ENCODE peak calls at places on chromosomes 3 and 15, in ten cellular contexts. N, X, L, I, Z, E, W, V, J and K are unnamed samples.

GRCh38 chr3:146948161-146948560 is 343.0 kb upstream of the PLSCR5 start:
- DNase-seq in N (no peak), X (no peak), L (no peak), I (no peak), Z (no peak), E (no peak), W (no peak), V (no peak), J (no peak), K (no peak)

GRCh38 chr3:197366301-197367044 is 68.1 kb upstream of the DLG1 start:
- DNase-seq in N (no peak), X (no peak), L (no peak), I (no peak), Z (no peak), E (no peak), W (no peak), V (no peak), J (no peak), K (peak)

GRCh38 chr3:195198424-195199346 is 72.3 kb downstream of the XXYLT1 start:
- DNase-seq in N (no peak), X (no peak), L (no peak), I (no peak), Z (no peak), E (no peak), W (no peak), V (no peak), J (no peak), K (no peak)

GRCh38 chr3:100157617-100158016 is 43.3 kb upstream of the FILIP1L start:
- DNase-seq in N (no peak), X (no peak), L (no peak), I (no peak), Z (no peak), E (no peak), W (no peak), V (no peak), J (no peak), K (no peak)

GRCh38 chr3:78659386-78659987 is 1108.3 kb downstream of the ROBO1 start:
- DNase-seq in N (peak), X (no peak), L (no peak), I (no peak), Z (no peak), E (no peak), W (peak), V (no peak), J (peak), K (peak)

GRCh38 chr3:106261915-106262683 is 393.3 kb upstream of the CBLB start:
- DNase-seq in N (peak), X (no peak), L (no peak), I (no peak), Z (no peak), E (no peak), W (peak), V (no peak), J (peak), K (peak)

GRCh38 chr3:52085883-52086282 is 29.5 kb upstream of the DUSP7 start:
- DNase-seq in N (no peak), X (peak), L (no peak), I (peak), Z (no peak), E (no peak), W (no peak), V (no peak), J (no peak), K (no peak)

GRCh38 chr3:62049033-62049432 is 324.3 kb downstream of the FEZF2 start:
- DNase-seq in N (peak), X (no peak), L (no peak), I (no peak), Z (no peak), E (no peak), W (no peak), V (no peak), J (peak), K (peak)

GRCh38 chr3:20546636-20547035 is 360.6 kb upstream of the SGO1 start:
- DNase-seq in N (no peak), X (no peak), L (no peak), I (no peak), Z (no peak), E (no peak), W (no peak), V (no peak), J (no peak), K (peak)

GRCh38 chr15:98025237-98025636 is 64.7 kb downstream of the ARRDC4 start:
- DNase-seq in N (peak), X (no peak), L (no peak), I (no peak), Z (no peak), E (no peak), W (no peak), V (no peak), J (peak), K (no peak)

GRCh38 chr3:147152476-147152875 is 253.9 kb downstream of the ZIC4 start:
- DNase-seq in N (no peak), X (no peak), L (no peak), I (no peak), Z (no peak), E (no peak), W (no peak), V (no peak), J (no peak), K (no peak)

GRCh38 chr3:66856555-66856954 is 141.6 kb upstream of the KBTBD8 start:
- DNase-seq in N (no peak), X (no peak), L (no peak), I (no peak), Z (no peak), E (no peak), W (no peak), V (no peak), J (no peak), K (no peak)

GRCh38 chr3:37241880-37242279 is 67.5 kb upstream of the LRRFIP2 start:
- DNase-seq in N (no peak), X (no peak), L (no peak), I (no peak), Z (no peak), E (no peak), W (no peak), V (no peak), J (no peak), K (no peak)

GRCh38 chr3:105755121-105755886 is 113.5 kb downstream of the CBLB start:
- DNase-seq in N (no peak), X (no peak), L (no peak), I (no peak), Z (no peak), E (no peak), W (no peak), V (no peak), J (no peak), K (no peak)

GRCh38 chr15:79724312-79724711 is 172.5 kb downstream of the MTHFS start:
- DNase-seq in N (peak), X (no peak), L (no peak), I (no peak), Z (no peak), E (no peak), W (peak), V (no peak), J (peak), K (peak)

GRCh38 chr3:151593923-151594322 is 133.1 kb upstream of the IGSF10 start:
- DNase-seq in N (peak), X (no peak), L (no peak), I (no peak), Z (no peak), E (no peak), W (peak), V (no peak), J (no peak), K (peak)

GRCh38 chr3:124859025-124859424 is 28.1 kb downstream of the ITGB5 start:
- DNase-seq in N (peak), X (peak), L (no peak), I (no peak), Z (no peak), E (no peak), W (peak), V (no peak), J (peak), K (peak)

GRCh38 chr3:47001731-47002489 is 22.4 kb downstream of the NBEAL2 start:
- DNase-seq in N (no peak), X (peak), L (no peak), I (no peak), Z (no peak), E (no peak), W (no peak), V (no peak), J (no peak), K (no peak)

GRCh38 chr3:10467904-10468610 is 37.3 kb downstream of the ATP2B2 start:
- DNase-seq in N (no peak), X (no peak), L (no peak), I (no peak), Z (no peak), E (no peak), W (no peak), V (no peak), J (no peak), K (no peak)

GRCh38 chr3:183284570-183284969 is 31.5 kb downstream of the B3GNT5 start:
- DNase-seq in N (no peak), X (no peak), L (no peak), I (no peak), Z (no peak), E (no peak), W (no peak), V (no peak), J (no peak), K (no peak)

GRCh38 chr15:82933576-82933975 is 18.9 kb downstream of the HOMER2 start:
- DNase-seq in N (no peak), X (no peak), L (no peak), I (no peak), Z (no peak), E (no peak), W (no peak), V (no peak), J (no peak), K (no peak)

GRCh38 chr3:46993986-46994385 is 14.5 kb downstream of the NBEAL2 start:
- DNase-seq in N (no peak), X (no peak), L (no peak), I (no peak), Z (no peak), E (no peak), W (no peak), V (no peak), J (no peak), K (no peak)